ENCODE peak calls at places on chromosomes 4 and X, in eight cellular contexts. One of them, this sample, is unnamed. For H3K4me1, the result is how much of the 10 kb centered on the place peaks cover.

GRCh38 chrX:97215166-97215565 is 331.5 kb downstream of the RPA4 start:
- DNase-seq in cardiac muscle cell: no peak
- DNase-seq in left ventricle myocardium inferior: no peak
- DNase-seq in lower lobe of right lung: no peak
- DNase-seq in PC-9: no peak
- DNase-seq in tibial nerve: no peak
- DNase-seq in breast epithelium: no peak
- DNase-seq in psoas muscle: no peak
- DNase-seq in this sample: no peak

GRCh38 chr4:156191382-156191781 is 237.7 kb upstream of the CTSO start:
- DNase-seq in PC-9: no peak
- DNase-seq in cardiac muscle cell: no peak
- DNase-seq in lower lobe of right lung: no peak
- DNase-seq in breast epithelium: no peak
- DNase-seq in tibial nerve: no peak
- DNase-seq in psoas muscle: no peak
- DNase-seq in left ventricle myocardium inferior: no peak
- DNase-seq in this sample: no peak

GRCh38 chr4:153432971-153433752 is 33.0 kb upstream of the TMEM131L start:
- DNase-seq in left ventricle myocardium inferior: peak
- DNase-seq in breast epithelium: peak
- DNase-seq in tibial nerve: peak
- DNase-seq in psoas muscle: peak
- DNase-seq in PC-9: peak
- DNase-seq in lower lobe of right lung: peak
- DNase-seq in cardiac muscle cell: peak
- DNase-seq in this sample: peak

GRCh38 chrX:2774057-2774456 is 22.2 kb downstream of the XG start:
- DNase-seq in breast epithelium: no peak
- DNase-seq in left ventricle myocardium inferior: no peak
- DNase-seq in lower lobe of right lung: no peak
- DNase-seq in cardiac muscle cell: no peak
- DNase-seq in psoas muscle: no peak
- DNase-seq in tibial nerve: no peak
- DNase-seq in PC-9: no peak
- DNase-seq in this sample: no peak

GRCh38 chr4:6955261-6955911 is 45.8 kb downstream of the TBC1D14 start:
- DNase-seq in cardiac muscle cell: no peak
- DNase-seq in tibial nerve: no peak
- DNase-seq in psoas muscle: peak
- DNase-seq in left ventricle myocardium inferior: no peak
- DNase-seq in PC-9: peak
- DNase-seq in lower lobe of right lung: peak
- DNase-seq in breast epithelium: peak
- DNase-seq in this sample: no peak

GRCh38 chr4:137471461-137471860 is 60.8 kb downstream of the PCDH18 start:
- DNase-seq in PC-9: no peak
- DNase-seq in breast epithelium: no peak
- DNase-seq in tibial nerve: no peak
- DNase-seq in cardiac muscle cell: no peak
- DNase-seq in left ventricle myocardium inferior: no peak
- DNase-seq in lower lobe of right lung: no peak
- DNase-seq in psoas muscle: no peak
- DNase-seq in this sample: no peak

GRCh38 chr4:133148690-133149363 is at the start of gene PCDH10:
- DNase-seq in breast epithelium: peak
- DNase-seq in psoas muscle: peak
- DNase-seq in tibial nerve: peak
- DNase-seq in left ventricle myocardium inferior: peak
- DNase-seq in cardiac muscle cell: peak
- DNase-seq in lower lobe of right lung: peak
- DNase-seq in PC-9: peak
- DNase-seq in this sample: no peak

GRCh38 chrX:106585478-106585877 is 26.3 kb upstream of the RADX start:
- DNase-seq in left ventricle myocardium inferior: no peak
- DNase-seq in PC-9: no peak
- DNase-seq in breast epithelium: no peak
- DNase-seq in tibial nerve: no peak
- DNase-seq in cardiac muscle cell: no peak
- DNase-seq in lower lobe of right lung: no peak
- DNase-seq in psoas muscle: no peak
- DNase-seq in this sample: no peak

GRCh38 chrX:119989905-119990408 is 46.4 kb upstream of the NKAP start:
- DNase-seq in cardiac muscle cell: peak
- DNase-seq in tibial nerve: no peak
- DNase-seq in PC-9: no peak
- DNase-seq in psoas muscle: no peak
- DNase-seq in lower lobe of right lung: no peak
- DNase-seq in left ventricle myocardium inferior: no peak
- DNase-seq in breast epithelium: no peak
- DNase-seq in this sample: no peak

GRCh38 chrX:71227370-71228062 is 4.5 kb downstream of the GJB1 start:
- DNase-seq in left ventricle myocardium inferior: no peak
- DNase-seq in lower lobe of right lung: no peak
- DNase-seq in PC-9: no peak
- DNase-seq in breast epithelium: no peak
- DNase-seq in cardiac muscle cell: no peak
- DNase-seq in tibial nerve: no peak
- DNase-seq in psoas muscle: no peak
- DNase-seq in this sample: no peak

GRCh38 chr4:168633071-168633470 is 136.2 kb downstream of the PALLD start:
- DNase-seq in PC-9: no peak
- DNase-seq in psoas muscle: no peak
- DNase-seq in left ventricle myocardium inferior: no peak
- DNase-seq in cardiac muscle cell: no peak
- DNase-seq in breast epithelium: no peak
- DNase-seq in lower lobe of right lung: no peak
- DNase-seq in tibial nerve: no peak
- DNase-seq in this sample: no peak
- H3K4me1 ChIP-seq in PC-9: half or more
- H3K4me1 ChIP-seq in psoas muscle: half or more
- H3K4me1 ChIP-seq in left ventricle myocardium inferior: half or more
- H3K4me1 ChIP-seq in cardiac muscle cell: under half
- H3K4me1 ChIP-seq in breast epithelium: under half
- H3K4me1 ChIP-seq in lower lobe of right lung: under half
- H3K4me1 ChIP-seq in tibial nerve: under half
- H3K4me1 ChIP-seq in this sample: under half

GRCh38 chr4:95548738-95549245 is at the start of gene UNC5C:
- DNase-seq in PC-9: peak
- DNase-seq in psoas muscle: peak
- DNase-seq in left ventricle myocardium inferior: peak
- DNase-seq in tibial nerve: peak
- DNase-seq in lower lobe of right lung: peak
- DNase-seq in breast epithelium: no peak
- DNase-seq in cardiac muscle cell: peak
- DNase-seq in this sample: no peak
- H3K27ac ChIP-seq in PC-9: no peak
- H3K27ac ChIP-seq in psoas muscle: peak
- H3K27ac ChIP-seq in left ventricle myocardium inferior: peak
- H3K27ac ChIP-seq in tibial nerve: peak
- H3K27ac ChIP-seq in lower lobe of right lung: peak
- H3K27ac ChIP-seq in breast epithelium: peak
- H3K27ac ChIP-seq in cardiac muscle cell: peak
- H3K27ac ChIP-seq in this sample: peak

DNA sequence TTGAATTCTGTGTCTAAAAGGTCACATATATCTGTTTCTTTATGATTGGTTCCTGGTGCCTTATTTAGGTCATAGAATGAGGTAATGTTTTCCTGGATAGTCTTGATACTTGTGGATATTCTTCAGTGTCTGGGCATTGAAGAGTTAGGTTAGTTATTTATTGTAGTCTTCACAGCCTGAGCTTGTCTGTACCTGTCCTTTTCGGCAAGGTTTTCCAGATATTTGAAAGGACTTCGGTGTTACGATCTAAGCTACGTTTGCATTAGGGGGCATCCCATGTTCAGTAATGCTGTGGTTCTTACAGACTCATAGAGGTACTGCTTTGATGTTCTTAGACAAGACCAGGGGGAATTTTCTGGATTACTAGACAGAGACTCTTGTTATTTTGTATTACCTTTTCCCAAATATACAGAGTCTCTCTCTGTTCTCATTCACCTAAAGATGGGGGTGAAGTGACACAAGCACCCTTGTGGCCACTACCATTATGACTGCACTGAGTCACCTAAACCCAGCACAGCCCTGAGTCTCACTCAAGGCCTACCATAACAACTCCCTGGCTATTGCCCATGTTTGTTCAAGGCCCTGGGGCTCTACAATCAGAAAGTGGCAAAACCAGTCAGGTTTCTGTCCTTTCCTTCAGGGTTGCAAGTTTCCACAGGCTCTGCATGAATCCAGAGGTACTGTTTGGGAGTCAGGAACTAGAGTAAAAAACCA is 30.1 kb upstream of the CYSLTR1 start:
- DNase-seq in left ventricle myocardium inferior: no peak
- DNase-seq in PC-9: no peak
- DNase-seq in breast epithelium: peak
- DNase-seq in lower lobe of right lung: no peak
- DNase-seq in tibial nerve: no peak
- DNase-seq in cardiac muscle cell: no peak
- DNase-seq in psoas muscle: no peak
- DNase-seq in this sample: no peak
- TF ChIP-seq CTCF in left ventricle myocardium inferior: no peak
- TF ChIP-seq CTCF in PC-9: no peak
- TF ChIP-seq CTCF in breast epithelium: no peak
- TF ChIP-seq CTCF in lower lobe of right lung: no peak
- TF ChIP-seq CTCF in tibial nerve: no peak
- TF ChIP-seq CTCF in cardiac muscle cell: no peak
- TF ChIP-seq CTCF in psoas muscle: no peak
- TF ChIP-seq CTCF in this sample: peak

GRCh38 chr4:83216856-83217683 is 67.5 kb downstream of the COQ2 start:
- DNase-seq in lower lobe of right lung: no peak
- DNase-seq in PC-9: no peak
- DNase-seq in left ventricle myocardium inferior: no peak
- DNase-seq in cardiac muscle cell: no peak
- DNase-seq in tibial nerve: no peak
- DNase-seq in breast epithelium: no peak
- DNase-seq in psoas muscle: no peak
- DNase-seq in this sample: no peak
- H3K4me1 ChIP-seq in lower lobe of right lung: under half
- H3K4me1 ChIP-seq in PC-9: under half
- H3K4me1 ChIP-seq in left ventricle myocardium inferior: under half
- H3K4me1 ChIP-seq in cardiac muscle cell: under half
- H3K4me1 ChIP-seq in tibial nerve: under half
- H3K4me1 ChIP-seq in breast epithelium: under half
- H3K4me1 ChIP-seq in psoas muscle: under half
- H3K4me1 ChIP-seq in this sample: under half

GRCh38 chr4:74267998-74268606 is 40.2 kb upstream of the EPGN start:
- DNase-seq in left ventricle myocardium inferior: no peak
- DNase-seq in PC-9: no peak
- DNase-seq in tibial nerve: no peak
- DNase-seq in breast epithelium: no peak
- DNase-seq in cardiac muscle cell: no peak
- DNase-seq in lower lobe of right lung: no peak
- DNase-seq in psoas muscle: no peak
- DNase-seq in this sample: no peak

GRCh38 chr4:74266081-74266480 is 42.2 kb upstream of the EPGN start:
- DNase-seq in cardiac muscle cell: no peak
- DNase-seq in PC-9: no peak
- DNase-seq in tibial nerve: no peak
- DNase-seq in breast epithelium: no peak
- DNase-seq in lower lobe of right lung: no peak
- DNase-seq in left ventricle myocardium inferior: no peak
- DNase-seq in psoas muscle: no peak
- DNase-seq in this sample: no peak

DNA sequence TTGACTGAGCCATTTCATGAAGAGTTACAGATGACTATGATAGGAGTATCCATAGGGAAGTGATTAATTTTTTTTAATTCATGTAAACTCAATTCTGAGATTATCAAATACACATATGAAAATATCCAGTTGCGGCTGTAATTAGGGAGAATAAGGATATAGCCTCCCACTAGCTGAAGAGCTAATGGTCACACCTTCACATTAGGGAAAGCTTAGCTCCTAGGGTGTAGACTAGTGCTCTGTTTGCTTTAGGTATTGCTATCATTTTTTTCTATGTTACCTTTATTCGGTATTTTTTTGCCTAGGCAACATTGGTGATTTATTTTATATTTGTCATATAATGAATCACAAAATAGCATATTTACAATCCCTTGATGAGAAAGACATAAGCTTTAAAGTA is 39.6 kb upstream of the EPGN start:
- DNase-seq in psoas muscle: no peak
- DNase-seq in left ventricle myocardium inferior: no peak
- DNase-seq in PC-9: no peak
- DNase-seq in lower lobe of right lung: no peak
- DNase-seq in tibial nerve: no peak
- DNase-seq in cardiac muscle cell: no peak
- DNase-seq in breast epithelium: no peak
- DNase-seq in this sample: no peak
- H3K27ac ChIP-seq in psoas muscle: no peak
- H3K27ac ChIP-seq in left ventricle myocardium inferior: no peak
- H3K27ac ChIP-seq in PC-9: peak
- H3K27ac ChIP-seq in lower lobe of right lung: no peak
- H3K27ac ChIP-seq in tibial nerve: no peak
- H3K27ac ChIP-seq in cardiac muscle cell: no peak
- H3K27ac ChIP-seq in breast epithelium: no peak
- H3K27ac ChIP-seq in this sample: no peak

DNA sequence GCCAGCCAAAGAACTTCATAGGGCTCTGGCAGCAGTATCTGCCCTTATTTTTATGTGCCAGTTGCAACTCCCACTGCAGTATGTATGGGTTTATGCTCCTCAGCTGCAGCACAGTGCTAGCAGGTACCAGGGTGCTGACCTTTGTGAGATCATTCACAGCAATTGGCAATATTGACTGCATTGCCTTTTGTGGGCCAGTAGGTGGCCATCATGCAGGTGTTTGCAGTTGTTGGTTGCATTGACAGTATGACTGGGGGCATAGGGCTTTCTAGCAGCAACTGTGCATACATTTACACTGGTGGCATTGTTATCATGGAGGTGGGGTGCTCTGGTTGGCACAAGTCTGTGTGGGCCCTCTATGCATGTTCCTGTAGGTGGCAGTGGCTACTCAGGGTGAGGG is 42.5 kb downstream of the FAAH2 start:
- DNase-seq in psoas muscle: no peak
- DNase-seq in left ventricle myocardium inferior: no peak
- DNase-seq in tibial nerve: no peak
- DNase-seq in PC-9: no peak
- DNase-seq in cardiac muscle cell: no peak
- DNase-seq in lower lobe of right lung: no peak
- DNase-seq in breast epithelium: no peak
- DNase-seq in this sample: no peak
- TF ChIP-seq CTCF in psoas muscle: no peak
- TF ChIP-seq CTCF in left ventricle myocardium inferior: no peak
- TF ChIP-seq CTCF in tibial nerve: no peak
- TF ChIP-seq CTCF in PC-9: no peak
- TF ChIP-seq CTCF in cardiac muscle cell: no peak
- TF ChIP-seq CTCF in lower lobe of right lung: peak
- TF ChIP-seq CTCF in breast epithelium: no peak
- TF ChIP-seq CTCF in this sample: no peak

DNA sequence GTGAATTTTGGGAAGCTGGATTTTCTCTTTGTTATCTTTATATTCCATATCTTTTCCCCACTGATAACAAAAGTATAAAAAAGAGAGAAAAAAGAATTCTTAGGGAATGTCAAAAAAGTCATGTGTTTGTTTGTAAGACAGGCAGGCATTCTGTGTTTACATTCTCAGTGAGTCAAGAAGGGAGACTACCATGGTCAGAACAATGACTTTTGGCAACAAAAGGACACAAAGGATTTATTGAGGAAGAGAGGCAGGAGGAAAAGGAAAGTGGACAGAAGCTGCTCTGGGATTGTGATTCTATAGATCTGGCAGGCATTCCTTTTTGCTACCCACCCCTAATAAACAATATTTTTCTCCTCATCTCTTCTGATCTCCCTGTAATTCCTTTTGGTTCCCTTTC is 5.9 kb upstream of the ANK2 start:
- DNase-seq in cardiac muscle cell: no peak
- DNase-seq in breast epithelium: no peak
- DNase-seq in psoas muscle: no peak
- DNase-seq in lower lobe of right lung: no peak
- DNase-seq in PC-9: no peak
- DNase-seq in left ventricle myocardium inferior: no peak
- DNase-seq in tibial nerve: no peak
- DNase-seq in this sample: no peak
- H3K4me1 ChIP-seq in cardiac muscle cell: under half
- H3K4me1 ChIP-seq in breast epithelium: under half
- H3K4me1 ChIP-seq in psoas muscle: under half
- H3K4me1 ChIP-seq in lower lobe of right lung: under half
- H3K4me1 ChIP-seq in PC-9: under half
- H3K4me1 ChIP-seq in left ventricle myocardium inferior: under half
- H3K4me1 ChIP-seq in tibial nerve: under half
- H3K4me1 ChIP-seq in this sample: under half

This sample was measured in esophagus squamous epithelium.